ENCODE peak calls at places on chromosomes 6 and 20, in four cellular contexts. U is thoracic aorta, S is H9, R is brain microvascular endothelial cell. F is an unnamed sample.
A peak's percentile ranks its signal among the peaks of the same experiment; 100 is the strongest.

GRCh38 chr6:67009818-67010217 is 1302.8 kb upstream of the EYS start:
- DNase-seq in S (peak; percentile 59), U (no peak), R (no peak), F (no peak)

GRCh38 chr6:82204010-82204409 is 43.5 kb downstream of the IBTK start:
- DNase-seq in S (no peak), U (no peak), R (no peak), F (no peak)

GRCh38 chr6:81995548-81996289 is 243.2 kb upstream of the TENT5A start:
- DNase-seq in U (no peak), S (no peak), R (peak; percentile 22), F (no peak)

GRCh38 chr6:118783931-118784528 is 109.9 kb upstream of the ASF1A start:
- DNase-seq in R (no peak), U (no peak), S (no peak), F (peak; percentile 18)

GRCh38 chr6:141562181-141562800 is 570.4 kb upstream of the GJE1 start:
- DNase-seq in S (peak; percentile 76), U (no peak), R (peak; percentile 5), F (no peak)

GRCh38 chr20:14189794-14190402 is 147.5 kb downstream of the FLRT3 start:
- DNase-seq in S (no peak), U (no peak), R (peak; percentile 47), F (peak; percentile 26)

GRCh38 chr20:32271620-32272019 is 5.8 kb upstream of the KIF3B start:
- DNase-seq in U (no peak), R (no peak), S (no peak), F (no peak)

GRCh38 chr20:44336725-44337380 is at the start of gene R3HDML:
- DNase-seq in R (no peak), U (no peak), S (no peak), F (no peak)

GRCh38 chr6:37406942-37407341 is 26.1 kb upstream of the CMTR1 start:
- DNase-seq in S (no peak), R (no peak), U (no peak), F (no peak)

GRCh38 chr20:50915424-50915823 is 15.8 kb downstream of the ADNP start:
- DNase-seq in S (no peak), U (no peak), R (peak; percentile 11), F (no peak)

DNA sequence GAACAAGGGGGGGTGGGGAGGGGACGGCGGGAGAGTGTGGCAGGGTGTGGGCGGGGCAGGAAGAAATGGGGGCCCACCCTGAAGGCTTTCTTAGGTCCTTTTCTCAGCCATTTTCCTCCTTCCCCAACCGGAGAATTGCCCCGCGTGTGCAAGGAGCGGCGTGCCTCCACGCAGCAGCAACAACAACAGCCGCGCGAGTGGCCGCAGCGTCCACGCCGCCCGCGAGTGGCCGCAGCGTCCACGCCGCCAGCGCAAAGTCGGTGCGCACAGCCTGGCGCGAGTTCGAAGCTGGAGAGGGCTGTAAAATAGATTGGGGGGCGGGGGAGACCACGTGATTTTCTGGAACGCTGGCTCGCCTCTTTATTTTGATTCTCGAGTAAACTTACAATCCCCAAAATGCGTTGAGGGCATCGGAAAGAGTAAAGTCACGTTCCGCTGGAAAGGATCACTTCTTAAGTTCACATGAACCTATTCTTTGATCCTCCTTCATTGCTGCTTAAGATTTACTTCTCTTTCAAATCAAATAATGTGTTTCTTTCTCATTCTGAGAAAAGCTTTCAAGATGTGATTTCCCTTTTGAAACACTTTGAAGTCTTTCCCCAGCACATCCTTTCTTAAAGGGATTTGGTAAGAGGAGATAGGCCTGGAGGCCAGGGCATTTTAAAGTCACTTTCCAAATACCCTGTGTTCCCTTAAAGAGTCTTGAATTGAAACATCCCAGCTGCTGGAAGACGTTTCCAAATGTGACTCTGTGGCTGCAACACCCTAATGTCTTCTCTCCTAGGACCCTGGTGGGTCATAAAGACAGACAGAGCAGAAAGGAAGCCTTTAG is 66.7 kb upstream of the ZNF217 start:
- DNase-seq in U (no peak), R (no peak), S (peak; percentile 37), F (no peak)
- H3K27ac ChIP-seq in U (peak overlapping the region; percentile 23), R (no peak overlapping the region), S (no peak overlapping the region), F (no peak overlapping the region)

DNA sequence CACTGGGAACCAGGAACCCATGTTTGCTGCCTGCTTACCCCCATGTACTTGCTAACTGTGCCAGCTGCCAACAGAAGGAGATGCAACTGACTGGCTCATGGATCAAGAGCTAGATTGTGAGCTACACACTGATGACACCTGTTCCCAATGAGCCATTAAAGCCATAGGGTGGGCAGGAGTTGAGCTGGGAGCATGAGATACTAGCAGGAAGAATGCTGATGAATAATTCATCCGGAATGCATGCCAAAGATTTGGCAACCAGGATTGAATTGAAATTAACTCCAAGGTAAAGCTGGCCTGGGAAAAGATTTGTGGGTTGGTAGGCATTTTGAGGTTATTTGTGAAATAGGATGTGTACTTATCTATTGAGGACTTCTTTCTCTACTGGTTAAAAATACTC is 631.1 kb downstream of the KIF16B start:
- DNase-seq in S (no peak), U (no peak), R (no peak), F (no peak)
- TF ChIP-seq CTCF in S (no peak), U (no peak), R (no peak), F (no peak)

GRCh38 chr20:24915440-24915839 is 33.6 kb upstream of the CST7 start:
- DNase-seq in R (no peak), S (no peak), U (no peak), F (no peak)
- H3K27ac ChIP-seq in R (no peak overlapping the region), S (no peak overlapping the region), U (no peak overlapping the region), F (no peak overlapping the region)

GRCh38 chr6:2763876-2764540 is 1.2 kb upstream of the WRNIP1 start:
- DNase-seq in U (no peak), S (no peak), R (no peak), F (no peak)
- TF ChIP-seq CTCF in U (no peak), S (no peak), R (no peak), F (no peak)

GRCh38 chr20:19789009-19789408 is 31.0 kb downstream of the RIN2 start:
- DNase-seq in U (no peak), R (no peak), S (no peak), F (no peak)

GRCh38 chr20:19785886-19786285 is 27.8 kb downstream of the RIN2 start:
- DNase-seq in U (no peak), S (no peak), R (peak; percentile 19), F (no peak)

GRCh38 chr20:19786311-19786710 is 28.3 kb downstream of the RIN2 start:
- DNase-seq in R (peak; percentile 83), S (peak; percentile 43), U (no peak), F (peak; percentile 88)

GRCh38 chr20:19785173-19785799 is 27.2 kb downstream of the RIN2 start:
- DNase-seq in S (no peak), U (no peak), R (no peak), F (no peak)

GRCh38 chr20:19787366-19787765 is 29.3 kb downstream of the RIN2 start:
- DNase-seq in U (no peak), R (no peak), S (no peak), F (no peak)
- H3K27ac ChIP-seq in U (no peak overlapping the region), R (no peak overlapping the region), S (no peak overlapping the region), F (no peak overlapping the region)

DNA sequence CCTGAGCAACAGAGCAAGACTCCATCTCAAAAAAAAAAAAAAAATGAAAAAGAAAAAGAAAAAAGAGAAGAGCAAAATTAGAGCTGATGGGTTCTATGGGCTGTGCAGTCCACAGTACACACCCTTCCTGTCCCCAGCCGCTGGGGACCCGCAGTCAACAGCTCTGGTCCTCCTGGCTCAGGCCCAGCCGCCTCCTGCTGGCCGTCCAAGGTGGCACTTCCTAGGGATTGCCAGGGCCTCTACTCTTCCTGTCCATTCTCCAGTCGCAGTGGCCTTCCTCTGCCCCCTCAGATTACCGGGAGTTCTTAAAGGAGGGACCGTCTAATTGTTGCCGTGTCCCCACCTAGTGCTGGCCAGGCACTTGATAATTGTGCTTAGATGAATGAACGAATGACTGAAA is 41.7 kb downstream of the TMEM242 start:
- DNase-seq in U (no peak), S (peak; percentile 58), R (peak; percentile 7), F (no peak)
- TF ChIP-seq CTCF in U (peak; percentile 19), S (peak; percentile 47), R (no peak), F (peak; percentile 27)

GRCh38 chr6:75481936-75482593 is 11.5 kb downstream of the FILIP1 start:
- DNase-seq in R (peak; percentile 64), U (no peak), S (no peak), F (peak; percentile 32)
- H3K27ac ChIP-seq in R (no peak overlapping the region), U (peak overlapping the region; percentile 88), S (no peak overlapping the region), F (no peak overlapping the region)

GRCh38 chr20:62893700-62894099 is 32.1 kb upstream of the TCFL5 start:
- DNase-seq in R (no peak), U (no peak), S (no peak), F (no peak)
- TF ChIP-seq CTCF in R (peak; percentile 44), U (no peak), S (peak; percentile 42), F (no peak)

GRCh38 chr6:15507221-15507620 is 155.6 kb downstream of the DTNBP1 start:
- DNase-seq in R (no peak), S (no peak), U (no peak), F (no peak)
- H3K27ac ChIP-seq in R (no peak overlapping the region), S (no peak overlapping the region), U (no peak overlapping the region), F (no peak overlapping the region)

DNA sequence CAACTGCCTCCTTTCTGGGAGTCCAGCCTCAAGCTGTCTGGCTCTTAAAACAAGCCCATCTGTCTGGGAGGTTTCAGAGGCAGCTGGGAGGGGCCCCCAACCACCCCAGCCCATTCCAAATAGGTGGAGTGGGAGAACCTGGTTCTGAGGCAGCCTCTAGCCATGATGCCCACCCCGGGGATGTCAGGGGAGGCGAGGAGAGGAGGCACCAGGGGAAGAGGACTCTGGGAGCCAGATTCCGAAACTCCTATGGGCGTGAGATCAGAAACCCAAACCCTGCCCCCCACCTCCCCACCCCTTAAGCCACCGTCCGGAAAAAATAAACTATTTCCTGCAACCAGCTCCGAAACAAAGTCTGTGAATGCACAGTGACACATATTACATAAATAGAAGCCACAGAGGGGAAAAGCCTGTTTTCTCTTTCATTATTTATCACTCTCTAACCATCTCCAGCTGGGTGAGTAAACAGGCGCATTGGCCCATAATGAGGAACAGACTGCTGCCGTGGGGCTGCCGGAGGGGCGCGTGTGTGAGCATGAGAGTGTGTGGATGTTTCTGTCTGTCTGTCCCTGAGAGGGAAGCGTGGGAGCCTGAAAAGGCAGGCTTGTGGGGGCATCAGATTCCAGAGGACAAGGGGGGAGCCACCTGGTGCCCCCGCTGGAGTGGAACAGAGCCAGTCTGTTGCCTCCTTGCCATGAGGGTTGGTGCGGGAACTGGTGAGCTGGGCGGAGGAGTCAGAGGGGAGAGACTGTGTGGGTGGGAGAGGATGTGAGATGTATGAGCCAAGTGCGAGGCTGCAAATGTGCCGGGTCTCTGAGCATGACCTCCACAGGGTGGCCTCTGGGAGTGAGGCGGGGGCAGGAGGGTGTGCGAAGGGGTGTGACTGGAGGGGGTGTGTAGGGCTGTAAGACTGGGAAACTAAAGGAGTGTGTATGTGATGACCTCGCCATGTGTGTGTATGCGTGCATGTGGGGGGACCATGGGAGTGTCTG is 14.3 kb upstream of the FOXP4 start:
- DNase-seq in S (no peak), U (no peak), R (peak; percentile 34), F (peak; percentile 23)
- TF ChIP-seq CTCF in S (no peak), U (no peak), R (no peak), F (no peak)

F was measured in AG04450.